ENCODE peak calls at places on chromosomes 4 and X, in eight cellular contexts. One of them, this sample, is unnamed.

GRCh38 chr4:8469550-8469949 is 29.0 kb downstream of the TRMT44 start:
- DNase-seq in AG10803: no peak
- DNase-seq in activated CD4-positive, alpha-beta T cell treated with anti-CD3 and anti-CD28 coated beads, Interleukin-2, amount 10 ng/mL, durations not matched to agents 7 days and 5 days: no peak
- DNase-seq in activated T-helper 9 cell treated with anti-CD3 and anti-CD28 coated beads, Interleukin-2, amount 50 U/mL, for 16 hours: no peak
- DNase-seq in KG1: no peak
- DNase-seq in HT1080: no peak
- DNase-seq in smooth muscle cell of the brain vasculature: no peak
- DNase-seq in CD8-positive, alpha-beta memory T cell: no peak
- DNase-seq in this sample: no peak

GRCh38 chr4:182147391-182147790 is 95.8 kb upstream of the TENM3 start:
- DNase-seq in AG10803: no peak
- DNase-seq in activated CD4-positive, alpha-beta T cell treated with anti-CD3 and anti-CD28 coated beads, Interleukin-2, amount 10 ng/mL, durations not matched to agents 7 days and 5 days: no peak
- DNase-seq in activated T-helper 9 cell treated with anti-CD3 and anti-CD28 coated beads, Interleukin-2, amount 50 U/mL, for 16 hours: no peak
- DNase-seq in KG1: no peak
- DNase-seq in HT1080: no peak
- DNase-seq in smooth muscle cell of the brain vasculature: no peak
- DNase-seq in CD8-positive, alpha-beta memory T cell: no peak
- DNase-seq in this sample: no peak

GRCh38 chrX:154019061-154019621 is 561 bp downstream of the IRAK1 start:
- DNase-seq in AG10803: no peak
- DNase-seq in activated CD4-positive, alpha-beta T cell treated with anti-CD3 and anti-CD28 coated beads, Interleukin-2, amount 10 ng/mL, durations not matched to agents 7 days and 5 days: peak; percentile 16
- DNase-seq in activated T-helper 9 cell treated with anti-CD3 and anti-CD28 coated beads, Interleukin-2, amount 50 U/mL, for 16 hours: no peak
- DNase-seq in KG1: no peak
- DNase-seq in HT1080: no peak
- DNase-seq in smooth muscle cell of the brain vasculature: no peak
- DNase-seq in CD8-positive, alpha-beta memory T cell: no peak
- DNase-seq in this sample: peak; percentile 21

GRCh38 chrX:133254666-133255065 is 36.5 kb upstream of the TFDP3 start:
- DNase-seq in AG10803: peak; percentile 23
- DNase-seq in activated CD4-positive, alpha-beta T cell treated with anti-CD3 and anti-CD28 coated beads, Interleukin-2, amount 10 ng/mL, durations not matched to agents 7 days and 5 days: no peak
- DNase-seq in activated T-helper 9 cell treated with anti-CD3 and anti-CD28 coated beads, Interleukin-2, amount 50 U/mL, for 16 hours: no peak
- DNase-seq in KG1: no peak
- DNase-seq in HT1080: peak; percentile 60
- DNase-seq in smooth muscle cell of the brain vasculature: no peak
- DNase-seq in CD8-positive, alpha-beta memory T cell: no peak
- DNase-seq in this sample: no peak

GRCh38 chrX:107610667-107611066 is 17.6 kb upstream of the PRPS1 start:
- DNase-seq in AG10803: no peak
- DNase-seq in activated CD4-positive, alpha-beta T cell treated with anti-CD3 and anti-CD28 coated beads, Interleukin-2, amount 10 ng/mL, durations not matched to agents 7 days and 5 days: no peak
- DNase-seq in activated T-helper 9 cell treated with anti-CD3 and anti-CD28 coated beads, Interleukin-2, amount 50 U/mL, for 16 hours: no peak
- DNase-seq in KG1: no peak
- DNase-seq in HT1080: no peak
- DNase-seq in smooth muscle cell of the brain vasculature: no peak
- DNase-seq in CD8-positive, alpha-beta memory T cell: no peak
- DNase-seq in this sample: no peak

GRCh38 chr4:80334568-80334967 is 962 bp upstream of the CFAP299 start:
- DNase-seq in AG10803: no peak
- DNase-seq in activated CD4-positive, alpha-beta T cell treated with anti-CD3 and anti-CD28 coated beads, Interleukin-2, amount 10 ng/mL, durations not matched to agents 7 days and 5 days: no peak
- DNase-seq in activated T-helper 9 cell treated with anti-CD3 and anti-CD28 coated beads, Interleukin-2, amount 50 U/mL, for 16 hours: no peak
- DNase-seq in KG1: no peak
- DNase-seq in HT1080: no peak
- DNase-seq in smooth muscle cell of the brain vasculature: no peak
- DNase-seq in CD8-positive, alpha-beta memory T cell: no peak
- DNase-seq in this sample: no peak

GRCh38 chrX:670596-670995 is 40.0 kb downstream of the SHOX start:
- DNase-seq in AG10803: no peak
- DNase-seq in activated CD4-positive, alpha-beta T cell treated with anti-CD3 and anti-CD28 coated beads, Interleukin-2, amount 10 ng/mL, durations not matched to agents 7 days and 5 days: no peak
- DNase-seq in activated T-helper 9 cell treated with anti-CD3 and anti-CD28 coated beads, Interleukin-2, amount 50 U/mL, for 16 hours: no peak
- DNase-seq in KG1: no peak
- DNase-seq in HT1080: no peak
- DNase-seq in smooth muscle cell of the brain vasculature: no peak
- DNase-seq in CD8-positive, alpha-beta memory T cell: no peak
- DNase-seq in this sample: no peak

GRCh38 chr4:74117024-74117534 is 18.1 kb upstream of the CXCL2 start:
- DNase-seq in AG10803: peak; percentile 97
- DNase-seq in activated CD4-positive, alpha-beta T cell treated with anti-CD3 and anti-CD28 coated beads, Interleukin-2, amount 10 ng/mL, durations not matched to agents 7 days and 5 days: no peak
- DNase-seq in activated T-helper 9 cell treated with anti-CD3 and anti-CD28 coated beads, Interleukin-2, amount 50 U/mL, for 16 hours: no peak
- DNase-seq in KG1: no peak
- DNase-seq in HT1080: peak; percentile 92
- DNase-seq in smooth muscle cell of the brain vasculature: no peak
- DNase-seq in CD8-positive, alpha-beta memory T cell: no peak
- DNase-seq in this sample: no peak

GRCh38 chr4:184978211-184978610 is 40.1 kb upstream of the HELT start:
- DNase-seq in AG10803: no peak
- DNase-seq in activated CD4-positive, alpha-beta T cell treated with anti-CD3 and anti-CD28 coated beads, Interleukin-2, amount 10 ng/mL, durations not matched to agents 7 days and 5 days: no peak
- DNase-seq in activated T-helper 9 cell treated with anti-CD3 and anti-CD28 coated beads, Interleukin-2, amount 50 U/mL, for 16 hours: no peak
- DNase-seq in KG1: no peak
- DNase-seq in HT1080: no peak
- DNase-seq in smooth muscle cell of the brain vasculature: no peak
- DNase-seq in CD8-positive, alpha-beta memory T cell: no peak
- DNase-seq in this sample: no peak

GRCh38 chrX:13130776-13131175 is 86.4 kb upstream of the FAM9C start:
- DNase-seq in AG10803: no peak
- DNase-seq in activated CD4-positive, alpha-beta T cell treated with anti-CD3 and anti-CD28 coated beads, Interleukin-2, amount 10 ng/mL, durations not matched to agents 7 days and 5 days: no peak
- DNase-seq in activated T-helper 9 cell treated with anti-CD3 and anti-CD28 coated beads, Interleukin-2, amount 50 U/mL, for 16 hours: no peak
- DNase-seq in KG1: no peak
- DNase-seq in HT1080: no peak
- DNase-seq in smooth muscle cell of the brain vasculature: no peak
- DNase-seq in CD8-positive, alpha-beta memory T cell: no peak
- DNase-seq in this sample: no peak